ENCODE peak calls at places on chromosomes 16 and 17, in four cellular contexts. B is endothelial cell of umbilical vein, A is gastrocnemius medialis, D is GM12878. N is an unnamed sample.
A peak's percentile ranks its signal among the peaks of the same experiment; 100 is the strongest.

GRCh38 chr16:55113195-55113594 is 182.5 kb downstream of the IRX5 start:
- DNase-seq in B (no peak), A (no peak), D (no peak), N (no peak)

GRCh38 chr16:52182840-52183239 is 364.1 kb downstream of the TOX3 start:
- DNase-seq in B (no peak), A (no peak), D (no peak), N (no peak)

GRCh38 chr17:56292010-56292409 is 138.7 kb downstream of the ANKFN1 start:
- DNase-seq in B (peak; percentile 84), A (no peak), D (no peak), N (no peak)

GRCh38 chr16:85148959-85149358 is 36.7 kb upstream of the CIBAR2 start:
- DNase-seq in B (no peak), A (peak; percentile 65), D (no peak), N (no peak)

GRCh38 chr17:13735861-13736260 is 134.1 kb upstream of the HS3ST3A1 start:
- DNase-seq in B (no peak), A (no peak), D (no peak), N (no peak)

GRCh38 chr17:46770818-46771600 is 47.5 kb downstream of the WNT3 start:
- DNase-seq in B (peak; percentile 28), A (no peak), D (no peak), N (no peak)

GRCh38 chr16:84156342-84156784 is 11.3 kb downstream of the DNAAF1 start:
- DNase-seq in B (no peak), A (no peak), D (no peak), N (no peak)

GRCh38 chr17:69574257-69575197 is 160.0 kb downstream of the MAP2K6 start:
- DNase-seq in B (peak; percentile 61), A (no peak), D (no peak), N (no peak)

GRCh38 chr16:81932668-81933067 is 78.6 kb downstream of the SDR42E1 start:
- DNase-seq in B (peak; percentile 14), A (no peak), D (no peak), N (no peak)

GRCh38 chr17:45111838-45112237 is 20.5 kb downstream of the PLCD3 start:
- DNase-seq in B (no peak), A (no peak), D (no peak), N (no peak)

GRCh38 chr16:379183-379960 is 2.4 kb downstream of the PGAP6 start:
- DNase-seq in B (no peak), A (no peak), D (no peak), N (no peak)

GRCh38 chr16:380837-381787 is 666 bp downstream of the PGAP6 start:
- DNase-seq in B (no peak), A (no peak), D (no peak), N (no peak)

GRCh38 chr16:383326-384020 is 1.7 kb upstream of the PGAP6 start:
- DNase-seq in B (peak; percentile 31), A (no peak), D (peak; percentile 50), N (no peak)

GRCh38 chr16:379961-380836 is 1.6 kb downstream of the PGAP6 start:
- DNase-seq in B (no peak), A (no peak), D (no peak), N (no peak)

DNA sequence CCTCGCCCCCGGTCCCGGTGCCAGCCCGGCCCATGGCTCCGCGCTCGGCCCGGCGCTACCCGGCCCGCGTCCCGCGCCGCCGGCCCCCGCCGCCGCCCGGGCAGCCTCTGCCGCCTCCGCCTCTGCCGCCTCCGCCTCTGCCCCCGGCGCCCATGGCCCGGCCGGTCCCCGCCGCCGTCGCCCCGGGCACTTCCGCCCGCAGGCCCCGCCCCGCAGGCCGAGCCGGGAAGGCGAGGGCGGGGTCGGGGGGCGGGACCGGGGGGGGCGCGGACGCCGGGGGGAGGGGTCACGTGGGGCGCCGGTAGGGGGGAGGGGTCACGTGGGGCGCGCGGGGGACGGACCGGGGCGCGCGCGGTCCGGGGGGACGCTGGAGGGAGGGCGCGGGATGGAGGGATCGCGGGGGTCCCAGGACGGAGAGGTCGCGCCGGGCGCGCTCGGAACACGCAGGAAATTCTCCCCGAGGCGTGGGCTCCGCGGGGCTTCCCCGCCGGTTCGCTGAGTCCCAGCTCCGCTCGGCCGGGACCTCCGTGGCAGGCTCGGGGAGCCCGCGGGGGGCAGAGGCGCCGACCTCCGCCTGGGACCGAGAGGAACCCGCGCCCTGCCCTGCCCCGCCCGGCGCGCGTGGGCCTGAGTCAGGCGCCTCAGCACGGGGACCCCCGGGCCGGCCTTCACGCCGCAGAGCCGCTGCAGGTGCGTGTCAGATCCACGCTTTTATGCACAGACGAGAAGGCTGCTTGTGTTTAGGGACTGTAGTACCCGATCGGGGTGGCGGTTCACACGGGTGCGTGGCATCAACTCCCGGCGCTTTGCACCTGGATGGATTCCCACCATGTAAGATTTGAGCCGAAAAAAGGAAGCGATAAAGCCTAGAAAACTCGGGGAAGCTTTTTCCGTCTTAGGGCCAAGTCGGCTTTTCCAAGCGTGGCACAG is at the start of gene PGAP6:
- DNase-seq in B (peak; percentile 26), A (peak; percentile 66), D (no peak), N (peak; percentile 67)
- TF ChIP-seq POLR2A in B (no peak), A (peak; percentile 75), D (peak; percentile 82), N (no peak)

GRCh38 chr17:58325976-58326468 is 2.6 kb downstream of the TSPOAP1 start:
- DNase-seq in B (no peak), A (no peak), D (no peak), N (no peak)
- H3K4me3 ChIP-seq in B (no peak overlapping the region), A (no peak overlapping the region), D (no peak overlapping the region), N (no peak overlapping the region)

GRCh38 chr16:801584-802363 is 1.2 kb upstream of the GNG13 start:
- DNase-seq in B (no peak), A (no peak), D (no peak), N (no peak)
- TF ChIP-seq POLR2A in B (no peak), A (no peak), D (no peak), N (no peak)

GRCh38 chr16:19604911-19605310 is 49.4 kb downstream of the VPS35L start:
- DNase-seq in B (no peak), A (no peak), D (no peak), N (no peak)
- H3K4me3 ChIP-seq in B (no peak overlapping the region), A (no peak overlapping the region), D (no peak overlapping the region), N (no peak overlapping the region)

GRCh38 chr17:77287432-77288068 is 146.8 kb downstream of the SEC14L1 start:
- DNase-seq in B (peak; percentile 39), A (peak; percentile 96), D (no peak), N (no peak)
- TF ChIP-seq POLR2A in B (no peak), A (peak; percentile 78), D (no peak), N (no peak)

DNA sequence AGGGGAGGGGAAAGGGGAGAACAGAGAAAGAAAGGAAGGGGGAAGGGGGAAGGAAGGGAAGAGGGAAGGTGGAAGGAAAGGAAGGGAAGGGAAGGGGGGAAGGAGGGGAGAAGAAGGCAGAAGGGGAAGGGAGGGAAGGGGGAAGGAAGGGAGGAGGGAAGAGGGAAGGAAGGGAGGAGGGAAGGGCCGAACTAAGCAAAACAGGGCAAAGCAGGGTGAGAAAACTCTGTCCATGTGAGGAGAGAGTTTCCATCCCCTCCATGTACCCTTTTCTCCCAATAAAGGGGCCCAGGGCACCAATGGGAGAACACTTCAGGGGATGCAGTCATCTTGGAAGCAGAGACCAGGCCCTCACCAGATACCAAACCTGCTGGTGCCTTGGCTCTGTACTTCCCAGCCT is 256.8 kb upstream of the CDH5 start:
- DNase-seq in B (no peak), A (no peak), D (no peak), N (no peak)
- H3K4me3 ChIP-seq in B (no peak overlapping the region), A (no peak overlapping the region), D (no peak overlapping the region), N (no peak overlapping the region)

GRCh38 chr16:50552476-50553101 is 4.4 kb downstream of the NKD1 start:
- DNase-seq in B (no peak), A (no peak), D (no peak), N (no peak)
- TF ChIP-seq POLR2A in B (no peak), A (no peak), D (no peak), N (no peak)

N was measured in testis.